ENCODE peak calls at places on chromosome 11, in eight cellular contexts. J is midbrain; A is SW480; I is stimulated activated naive CD8-positive, alpha-beta T cell treated with anti-CD3 and anti-CD28 coated beads, Interleukin-15, amount 100 ng/mL, for 72 hours; G is fibroblast of the aortic adventitia; R is B cell; Q is naive thymus-derived CD4-positive, alpha-beta T cell; Y is neural progenitor cell. P is an unnamed sample.

GRCh38 chr11:45473491-45473890 is 187.3 kb upstream of the SYT13 start:
- DNase-seq in R (no peak), I (no peak), Y (no peak), J (no peak), G (no peak), A (no peak), Q (no peak), P (no peak)

GRCh38 chr11:11422291-11423128 is 69.5 kb upstream of the CSNK2A3 start:
- DNase-seq in R (no peak), I (no peak), G (no peak), Y (peak), Q (no peak), J (no peak), A (no peak), P (no peak)

GRCh38 chr11:70371241-70371640 is 27.1 kb upstream of the CTTN start:
- DNase-seq in A (no peak), Y (no peak), Q (no peak), J (no peak), G (no peak), I (no peak), R (no peak), P (no peak)

GRCh38 chr11:57339305-57339704 is 1.2 kb downstream of the P2RX3 start:
- DNase-seq in G (no peak), J (no peak), Y (no peak), I (no peak), A (no peak), Q (no peak), R (no peak), P (no peak)

GRCh38 chr11:34417203-34417602 is 21.5 kb upstream of the CAT start:
- DNase-seq in Q (no peak), G (no peak), A (no peak), Y (no peak), R (no peak), I (no peak), J (no peak), P (no peak)

GRCh38 chr11:86183694-86184093 is 60.9 kb upstream of the EED start:
- DNase-seq in I (peak), A (no peak), J (no peak), Y (no peak), Q (peak), G (no peak), R (no peak), P (no peak)

GRCh38 chr11:15819679-15820286 is 536.6 kb downstream of the SOX6 start:
- DNase-seq in Y (peak), A (peak), I (peak), G (peak), J (peak), Q (peak), R (no peak), P (no peak)

GRCh38 chr11:94067010-94067409 is 45.9 kb downstream of the HEPHL1 start:
- DNase-seq in Y (no peak), G (peak), J (no peak), R (no peak), Q (no peak), A (no peak), I (no peak), P (no peak)